ENCODE peak calls at places on chromosomes 2 and 18, in eight cellular contexts. W, E, Y, O, B, T, P and I are unnamed samples.

GRCh38 chr2:71282493-71282892 is 49.1 kb upstream of the ZNF638 start:
- DNase-seq in W (no peak), E (no peak), Y (no peak), O (no peak), B (no peak), T (no peak), P (no peak), I (no peak)

GRCh38 chr2:105391058-105391627 is 7.7 kb downstream of the FHL2 start:
- DNase-seq in W (no peak), E (no peak), Y (no peak), O (no peak), B (no peak), T (no peak), P (no peak), I (no peak)

GRCh38 chr2:133568172-133568571 is at the start of gene NCKAP5:
- DNase-seq in W (no peak), E (no peak), Y (no peak), O (no peak), B (no peak), T (no peak), P (peak), I (peak)

GRCh38 chr2:88885679-88886402 is 194.4 kb downstream of the RPIA start:
- DNase-seq in W (no peak), E (no peak), Y (no peak), O (no peak), B (no peak), T (no peak), P (no peak), I (no peak)

GRCh38 chr2:143852748-143853147 is 667.2 kb downstream of the ZEB2 start:
- DNase-seq in W (peak), E (peak), Y (no peak), O (no peak), B (peak), T (no peak), P (no peak), I (no peak)

GRCh38 chr18:12302391-12303147 is 5.5 kb upstream of the TUBB6 start:
- DNase-seq in W (no peak), E (no peak), Y (no peak), O (no peak), B (no peak), T (no peak), P (no peak), I (no peak)

GRCh38 chr2:139836769-139837168 is 1056.6 kb upstream of the NXPH2 start:
- DNase-seq in W (no peak), E (no peak), Y (no peak), O (no peak), B (no peak), T (no peak), P (no peak), I (no peak)

GRCh38 chr2:205822578-205822977 is 140.3 kb downstream of the NRP2 start:
- DNase-seq in W (no peak), E (no peak), Y (no peak), O (no peak), B (no peak), T (no peak), P (no peak), I (no peak)

GRCh38 chr2:191064590-191064989 is 50.6 kb upstream of the STAT1 start:
- DNase-seq in W (no peak), E (no peak), Y (peak), O (no peak), B (no peak), T (no peak), P (no peak), I (no peak)

GRCh38 chr2:22382439-22383169 is 1002.4 kb upstream of the KLHL29 start:
- DNase-seq in W (no peak), E (no peak), Y (no peak), O (no peak), B (no peak), T (no peak), P (no peak), I (no peak)